ENCODE peak calls at places on chromosomes 4 and X, in eight cellular contexts. V is COR-L47; Q is activated CD4-positive, alpha-beta memory T cell treated with anti-CD3 and anti-CD28 coated beads for 36 hours; N is T-cell; I is nephron progenitor cell; M is activated CD4-positive, alpha-beta T cell treated with anti-CD3 and anti-CD28 coated beads, Interleukin-2, amount 50 U/mL, for 48 hours; A is AG08395; T is foreskin fibroblast. F is an unnamed sample.

GRCh38 chrX:38891641-38892413 is 90.6 kb downstream of the MID1IP1 start:
- DNase-seq in A (no peak), Q (peak; percentile 52), N (no peak), T (peak; percentile 65), I (no peak), V (no peak), M (no peak), F (no peak)

GRCh38 chr4:41050840-41051775 is 163.2 kb downstream of the APBB2 start:
- DNase-seq in Q (no peak), M (no peak), A (no peak), V (no peak), T (no peak), I (no peak), N (no peak), F (no peak)

GRCh38 chr4:122666527-122667245 is 45.8 kb upstream of the IL21 start:
- DNase-seq in Q (no peak), I (no peak), M (no peak), A (peak; percentile 79), V (no peak), N (no peak), T (peak; percentile 73), F (peak; percentile 69)

GRCh38 chr4:150244600-150244999 is 166.4 kb downstream of the DCLK2 start:
- DNase-seq in N (no peak), Q (no peak), I (no peak), T (no peak), M (no peak), V (peak; percentile 74), A (peak; percentile 47), F (peak; percentile 71)

GRCh38 chr4:139175647-139176298 is 1.2 kb downstream of the ELF2 start:
- DNase-seq in V (peak; percentile 68), T (no peak), A (peak; percentile 36), I (no peak), N (no peak), Q (no peak), M (no peak), F (no peak)

GRCh38 chr4:185559913-185560281 is 24.6 kb upstream of the PDLIM3 start:
- DNase-seq in T (no peak), N (no peak), A (no peak), M (no peak), V (peak; percentile 2), I (no peak), Q (no peak), F (peak; percentile 95)

GRCh38 chr4:52660643-52661042 is 1.5 kb upstream of the USP46 start:
- DNase-seq in Q (no peak), N (no peak), V (no peak), A (no peak), I (no peak), M (no peak), T (no peak), F (no peak)

GRCh38 chrX:31435592-31435991 is 363.8 kb upstream of the FTHL17 start:
- DNase-seq in M (no peak), V (no peak), Q (no peak), A (no peak), I (peak; percentile 64), T (no peak), N (no peak), F (no peak)

GRCh38 chr4:48268956-48269860 is at the start of gene TEC:
- DNase-seq in M (peak; percentile 52), V (peak; percentile 25), A (peak; percentile 31), Q (peak; percentile 45), N (peak; percentile 3), I (peak; percentile 63), T (peak; percentile 55), F (peak; percentile 71)

GRCh38 chrX:20437678-20438077 is 171.0 kb upstream of the RPS6KA3 start:
- DNase-seq in A (no peak), T (no peak), N (no peak), I (no peak), M (no peak), V (no peak), Q (no peak), F (no peak)

GRCh38 chr4:114077610-114078009 is 98.2 kb upstream of the ARSJ start:
- DNase-seq in T (peak; percentile 91), V (no peak), Q (no peak), M (no peak), A (peak; percentile 82), N (no peak), I (no peak), F (peak; percentile 78)

GRCh38 chr4:89173336-89174090 is 62.2 kb downstream of the TIGD2 start:
- DNase-seq in V (no peak), T (no peak), Q (no peak), M (no peak), N (no peak), I (no peak), A (no peak), F (no peak)

GRCh38 chrX:24428518-24428917 is 36.6 kb upstream of the PDK3 start:
- DNase-seq in T (no peak), N (no peak), V (no peak), I (no peak), M (no peak), A (no peak), Q (no peak), F (no peak)

GRCh38 chr4:15755321-15755750 is 22.8 kb upstream of the CD38 start:
- DNase-seq in A (no peak), T (peak; percentile 24), I (no peak), N (no peak), V (no peak), M (peak; percentile 64), Q (peak; percentile 80), F (peak; percentile 10)

GRCh38 chr4:105373324-105373723 is 100.5 kb downstream of the PPA2 start:
- DNase-seq in Q (no peak), A (no peak), T (no peak), I (no peak), V (no peak), N (no peak), M (no peak), F (no peak)

GRCh38 chrX:70046978-70047377 is 2.8 kb downstream of the AWAT2 start:
- DNase-seq in A (no peak), N (no peak), M (no peak), V (no peak), Q (no peak), I (no peak), T (no peak), F (no peak)

GRCh38 chrX:40099046-40099968 is 1.5 kb upstream of the BCOR start:
- DNase-seq in A (no peak), T (no peak), M (peak; percentile 47), Q (peak; percentile 76), N (no peak), I (peak; percentile 50), V (peak; percentile 41), F (peak; percentile 46)

GRCh38 chrX:9153299-9153698 is 119.4 kb upstream of the FAM9B start:
- DNase-seq in I (no peak), Q (no peak), A (peak; percentile 29), M (no peak), T (peak; percentile 49), N (no peak), V (no peak), F (peak; percentile 72)

GRCh38 chrX:115234220-115234557 is 293 bp upstream of the LRCH2 start:
- DNase-seq in T (no peak), V (no peak), I (no peak), M (no peak), A (no peak), N (no peak), Q (no peak), F (no peak)

GRCh38 chr4:76811604-76812412 is 86.1 kb downstream of the SOWAHB start:
- DNase-seq in A (peak; percentile 34), N (no peak), M (no peak), Q (no peak), V (no peak), T (peak; percentile 30), I (no peak), F (no peak)

GRCh38 chr4:55127521-55127920 is 2.1 kb upstream of the KDR start:
- DNase-seq in M (no peak), I (no peak), N (no peak), T (no peak), A (no peak), V (no peak), Q (no peak), F (no peak)

GRCh38 chrX:136630881-136631280 is 17.1 kb upstream of the CD40LG start:
- DNase-seq in V (no peak), T (no peak), M (no peak), A (no peak), N (no peak), Q (no peak), I (no peak), F (no peak)

GRCh38 chrX:24285082-24285481 is 28.8 kb downstream of the SUPT20HL2 start:
- DNase-seq in V (no peak), M (no peak), Q (no peak), A (no peak), N (no peak), T (no peak), I (no peak), F (peak; percentile 11)

GRCh38 chr4:148284526-148285193 is 157.6 kb downstream of the NR3C2 start:
- DNase-seq in A (no peak), I (no peak), N (no peak), T (no peak), Q (no peak), V (peak; percentile 22), M (no peak), F (no peak)

GRCh38 chr4:120709986-120710385 is 212.5 kb downstream of the PRDM5 start:
- DNase-seq in Q (no peak), I (no peak), N (no peak), A (peak; percentile 44), V (no peak), T (peak; percentile 26), M (no peak), F (no peak)

GRCh38 chr4:178271386-178271785 is 829.1 kb upstream of the AGA start:
- DNase-seq in A (no peak), V (no peak), N (no peak), T (no peak), Q (no peak), M (no peak), I (no peak), F (no peak)

GRCh38 chrX:120680090-120680489 is 50.2 kb upstream of the C1GALT1C1 start:
- DNase-seq in T (no peak), M (no peak), I (no peak), N (no peak), Q (no peak), V (no peak), A (no peak), F (no peak)

GRCh38 chr4:92236907-92237306 is 66.9 kb upstream of the GRID2 start:
- DNase-seq in M (no peak), N (no peak), T (no peak), Q (no peak), V (no peak), A (no peak), I (no peak), F (no peak)

GRCh38 chr4:177528620-177529019 is 86.4 kb upstream of the AGA start:
- DNase-seq in A (no peak), T (no peak), N (no peak), M (no peak), I (no peak), Q (no peak), V (no peak), F (no peak)

GRCh38 chr4:151524610-151525009 is 115.6 kb downstream of the FHIP1A start:
- DNase-seq in N (no peak), Q (no peak), I (no peak), M (no peak), V (no peak), T (no peak), A (no peak), F (no peak)